ENCODE peak calls at places on chromosomes 6 and 20, in ten cellular contexts. M, F, J, P, N, B, D, Z, W and E are unnamed samples.

GRCh38 chr6:1597121-1597744 is 12.5 kb upstream of the FOXC1 start:
- DNase-seq in D (no peak), N (no peak), F (no peak), J (no peak), P (no peak), W (peak), Z (no peak), B (no peak), M (no peak), E (no peak)

GRCh38 chr6:89357390-89357789 is 4.9 kb upstream of the UBE2J1 start:
- DNase-seq in D (no peak), B (no peak), W (no peak), M (no peak), Z (no peak), J (no peak), F (peak), P (no peak), N (no peak), E (no peak)

GRCh38 chr20:16444056-16444777 is 129.0 kb downstream of the KIF16B start:
- DNase-seq in J (no peak), D (peak), W (no peak), P (no peak), F (no peak), Z (no peak), N (no peak), M (no peak), B (peak), E (no peak)

GRCh38 chr6:166905505-166906134 is 50.7 kb downstream of the RNASET2 start:
- DNase-seq in N (no peak), D (no peak), B (no peak), Z (no peak), W (no peak), J (no peak), F (no peak), P (no peak), M (no peak), E (no peak)

GRCh38 chr20:16732506-16733152 is 2.8 kb downstream of the SNRPB2 start:
- DNase-seq in B (no peak), P (no peak), J (no peak), N (no peak), D (no peak), W (no peak), M (no peak), F (no peak), Z (no peak), E (no peak)

GRCh38 chr6:157274471-157275226 is 48.7 kb downstream of the TMEM242 start:
- DNase-seq in B (peak), Z (peak), D (peak), J (peak), N (peak), P (peak), M (peak), W (peak), F (peak), E (peak)

GRCh38 chr6:170572704-170573466 is 11.6 kb downstream of the PDCD2 start:
- DNase-seq in J (no peak), M (no peak), F (no peak), D (no peak), P (no peak), Z (no peak), W (no peak), B (no peak), N (no peak), E (no peak)

GRCh38 chr6:43919774-43920173 is 149.8 kb downstream of the VEGFA start:
- DNase-seq in J (no peak), D (no peak), W (no peak), F (no peak), B (no peak), Z (no peak), M (no peak), N (no peak), P (no peak), E (no peak)

GRCh38 chr6:72811971-72812421 is 190.1 kb downstream of the KCNQ5 start:
- DNase-seq in J (no peak), P (no peak), W (no peak), F (peak), Z (no peak), B (peak), D (no peak), M (no peak), N (no peak), E (no peak)

GRCh38 chr20:64047968-64048401 is 1.5 kb downstream of the SOX18 start:
- DNase-seq in B (no peak), P (no peak), J (no peak), M (no peak), Z (no peak), F (peak), D (no peak), N (no peak), W (no peak), E (no peak)

GRCh38 chr6:26592649-26593048 is 4.1 kb upstream of the ABT1 start:
- DNase-seq in W (no peak), J (no peak), F (no peak), B (no peak), D (no peak), M (no peak), P (no peak), Z (no peak), N (no peak), E (no peak)

GRCh38 chr6:28118217-28118616 is 6.2 kb upstream of the ZSCAN16 start:
- DNase-seq in N (no peak), P (no peak), D (no peak), M (no peak), W (no peak), F (no peak), J (no peak), Z (no peak), B (no peak), E (no peak)
- TF ChIP-seq POLR2A in N (no peak), P (no peak), D (no peak), M (no peak), W (no peak), F (no peak), J (no peak), Z (no peak), B (no peak), E (no peak)

GRCh38 chr6:34791842-34792604 is at the start of gene BLTP3A:
- DNase-seq in B (peak), W (peak), F (peak), J (peak), P (peak), Z (peak), M (peak), N (peak), D (peak), E (peak)

GRCh38 chr6:34793877-34794276 is 2.0 kb downstream of the BLTP3A start:
- DNase-seq in N (no peak), J (no peak), D (no peak), Z (no peak), P (no peak), B (no peak), F (no peak), W (no peak), M (no peak), E (no peak)

GRCh38 chr6:34795836-34796425 is 4.0 kb downstream of the BLTP3A start:
- DNase-seq in N (no peak), M (no peak), Z (no peak), F (peak), W (no peak), B (peak), P (no peak), D (no peak), J (peak), E (no peak)

GRCh38 chr6:34791164-34791841 is 580 bp upstream of the BLTP3A start:
- DNase-seq in N (peak), W (peak), P (peak), F (no peak), B (peak), J (peak), M (peak), D (peak), Z (peak), E (peak)

DNA sequence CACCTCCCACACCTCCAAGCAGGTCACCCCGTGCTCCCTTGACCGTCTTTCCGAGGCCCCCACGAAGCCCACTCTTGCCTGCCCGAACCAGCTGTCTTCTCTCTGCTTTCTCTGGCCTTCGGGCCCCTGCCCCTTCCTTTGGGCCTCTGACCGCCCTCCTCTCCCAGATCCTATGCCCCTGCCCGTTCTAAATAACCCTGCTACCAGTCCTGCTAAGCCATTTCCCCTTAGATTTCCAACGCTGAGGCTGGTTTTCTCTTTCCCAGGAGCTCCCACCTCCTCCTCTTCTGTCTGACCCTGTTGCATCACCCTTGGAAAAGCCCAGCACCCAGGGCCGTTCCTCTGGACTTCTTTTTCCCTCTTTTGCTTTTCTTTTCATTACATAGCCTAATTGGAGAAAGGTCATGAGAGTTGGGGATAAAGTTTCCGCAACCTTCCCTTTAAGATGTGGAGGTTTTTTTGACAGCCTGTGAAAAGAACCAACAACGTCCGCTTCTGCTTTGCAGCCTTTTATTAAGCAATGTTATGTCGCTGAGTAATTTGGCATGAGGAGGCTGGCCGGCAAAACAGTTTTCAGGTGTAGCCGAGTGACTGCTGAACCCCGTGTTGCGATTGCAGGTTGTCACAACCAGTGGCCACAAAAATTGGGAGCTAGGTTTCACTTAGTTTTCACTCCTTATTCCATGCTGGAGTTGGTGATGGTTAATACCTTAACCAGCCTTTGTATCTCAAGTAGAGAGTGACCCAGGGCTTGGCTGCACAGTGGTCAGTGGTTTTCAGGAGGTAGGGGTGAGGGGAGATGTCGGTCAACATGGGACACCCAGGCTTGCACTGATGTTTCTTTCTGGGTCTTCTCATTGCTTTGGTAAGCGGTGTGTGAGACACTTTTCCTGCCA is 970 bp downstream of the BLTP3A start:
- DNase-seq in W (peak), N (peak), M (no peak), P (no peak), F (peak), Z (peak), D (peak), J (peak), B (peak), E (no peak)
- TF ChIP-seq POLR2A in W (no peak), N (no peak), M (no peak), P (no peak), F (no peak), Z (no peak), D (peak), J (no peak), B (no peak), E (no peak)

DNA sequence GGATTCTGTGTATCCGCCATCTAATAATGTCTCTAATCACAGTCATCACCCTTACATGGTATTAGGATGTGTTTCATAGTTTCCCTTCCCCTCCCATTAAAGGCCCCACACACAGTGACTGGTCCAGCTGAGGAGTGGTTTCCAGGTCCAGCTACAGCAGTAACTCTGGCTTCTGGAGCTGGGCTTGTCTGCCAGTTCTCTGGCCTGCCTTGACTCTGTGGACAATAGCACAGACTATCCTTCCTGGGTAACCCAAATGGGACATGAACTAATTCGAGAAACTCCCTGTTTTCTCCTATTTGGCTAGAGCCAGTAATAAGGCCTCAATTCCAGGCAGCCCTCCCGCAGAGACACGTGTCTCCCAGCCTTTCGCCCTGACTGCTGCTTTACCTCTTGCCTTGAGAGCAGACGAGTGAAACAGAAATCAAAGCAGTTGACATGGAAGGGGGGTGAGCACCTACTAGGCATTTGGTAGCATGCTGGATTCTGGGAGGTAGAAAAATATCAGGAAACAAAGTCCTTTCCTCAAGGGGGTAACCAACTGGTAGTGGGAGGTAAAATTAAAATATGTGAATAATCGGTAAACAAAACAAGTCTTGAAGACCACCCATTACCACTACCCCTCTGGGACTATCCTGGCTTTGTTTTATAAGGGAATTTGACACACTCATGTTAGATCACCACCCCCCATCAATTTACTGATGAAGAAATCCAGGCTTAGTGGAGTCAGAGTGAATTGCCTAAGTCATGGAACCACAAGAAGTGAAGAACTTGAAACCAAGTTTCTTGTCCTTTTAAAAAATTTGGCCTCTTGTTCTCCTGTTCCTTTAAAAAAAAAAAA is 1.2 kb downstream of the TRAF3IP2 start:
- DNase-seq in W (no peak), M (peak), B (peak), J (no peak), P (no peak), F (peak), N (peak), Z (peak), D (peak), E (no peak)
- TF ChIP-seq POLR2A in W (no peak), M (no peak), B (no peak), J (no peak), P (no peak), F (peak), N (peak), Z (peak), D (peak), E (no peak)

GRCh38 chr20:46350201-46350985 is 42.1 kb upstream of the CDH22 start:
- DNase-seq in D (no peak), J (peak), P (no peak), W (no peak), M (no peak), B (peak), N (no peak), Z (no peak), F (peak), E (no peak)
- TF ChIP-seq POLR2A in D (no peak), J (no peak), P (no peak), W (no peak), M (no peak), B (no peak), N (no peak), Z (no peak), F (no peak), E (no peak)